ENCODE peak calls at places on chromosomes 4 and X, in eight cellular contexts. B is NCI-H1092 treated with DMSO at 0.1 percent for 48 hours; M is GM04504; G is NCI-H2029 treated with DMSO at 0.1 percent for 48 hours; T is amniotic stem cell; X is activated T-cell treated with anti-CD3 and anti-CD28 coated beads, Interleukin-2, amount 50 U/mL, for 72 hours; O is tibial artery; Z is AG08395. K is an unnamed sample.

GRCh38 chrX:9396930-9397329 is 67.9 kb upstream of the TBL1X start:
- DNase-seq in O (no peak), X (no peak), B (no peak), Z (peak; percentile 21), G (no peak), M (no peak), T (no peak), K (peak; percentile 27)

GRCh38 chr4:129804458-129804981 is 708.6 kb downstream of the C4orf33 start:
- DNase-seq in T (no peak), G (no peak), X (no peak), Z (no peak), B (no peak), O (no peak), M (no peak), K (no peak)

GRCh38 chrX:103685396-103685795 is 1.1 kb downstream of the MORF4L2 start:
- DNase-seq in O (no peak), T (no peak), Z (no peak), B (peak; percentile 8), X (no peak), G (no peak), M (no peak), K (no peak)

GRCh38 chr4:114399085-114399484 is 199.5 kb upstream of the UGT8 start:
- DNase-seq in Z (no peak), X (no peak), O (no peak), M (no peak), B (no peak), T (no peak), G (no peak), K (no peak)

GRCh38 chr4:125097729-125098128 is 217.0 kb upstream of the FAT4 start:
- DNase-seq in T (no peak), O (no peak), B (no peak), X (no peak), Z (no peak), M (no peak), G (no peak), K (no peak)

GRCh38 chrX:24306430-24306829 is 7.4 kb downstream of the SUPT20HL2 start:
- DNase-seq in O (no peak), X (no peak), M (no peak), Z (no peak), G (no peak), B (no peak), T (no peak), K (no peak)

GRCh38 chrX:25034889-25035288 is 19.1 kb upstream of the ARX start:
- DNase-seq in B (no peak), M (no peak), G (no peak), T (no peak), O (no peak), X (no peak), Z (no peak), K (no peak)

GRCh38 chr4:115678425-115678941 is 565.1 kb upstream of the NDST4 start:
- DNase-seq in X (no peak), M (no peak), B (no peak), Z (no peak), G (no peak), O (no peak), T (no peak), K (no peak)

GRCh38 chr4:117771647-117772337 is 262.5 kb upstream of the NDST3 start:
- DNase-seq in X (no peak), Z (no peak), M (no peak), T (no peak), G (no peak), B (no peak), O (no peak), K (no peak)

GRCh38 chrX:13469963-13470679 is 99.3 kb upstream of the EGFL6 start:
- DNase-seq in O (no peak), Z (peak; percentile 67), X (no peak), M (peak; percentile 57), T (no peak), G (no peak), B (no peak), K (no peak)

GRCh38 chr4:83724488-83725060 is 188.7 kb downstream of the GPAT3 start:
- DNase-seq in T (no peak), X (no peak), O (no peak), B (no peak), G (no peak), Z (no peak), M (no peak), K (no peak)

GRCh38 chr4:2340272-2341061 is 78.0 kb downstream of the ZFYVE28 start:
- DNase-seq in G (no peak), X (no peak), O (peak; percentile 4), B (no peak), T (no peak), M (no peak), Z (no peak), K (no peak)

GRCh38 chrX:154370882-154371770 is 3.3 kb downstream of the FLNA start:
- DNase-seq in Z (peak; percentile 68), O (peak; percentile 95), M (peak; percentile 86), G (peak; percentile 26), T (peak; percentile 66), X (peak; percentile 91), B (peak; percentile 86), K (peak; percentile 75)

GRCh38 chrX:135489542-135489941 is 30.9 kb upstream of the INTS6L start:
- DNase-seq in B (no peak), M (no peak), O (no peak), Z (no peak), T (no peak), G (no peak), X (no peak), K (no peak)

GRCh38 chr4:34158883-34159282 is 2085.4 kb downstream of the ARAP2 start:
- DNase-seq in T (no peak), G (no peak), Z (no peak), M (no peak), B (no peak), X (no peak), O (no peak), K (no peak)